ENCODE peak calls at places on chromosomes 13 and 19, in four cellular contexts. One of them, this sample, is unnamed.

GRCh38 chr13:78732445-78733017 is 73.6 kb upstream of the OBI1 start:
- DNase-seq in A549: no peak
- DNase-seq in esophagus muscularis mucosa: no peak
- DNase-seq in tibial nerve: no peak
- DNase-seq in this sample: no peak

GRCh38 chr13:30346159-30346788 is 38.9 kb upstream of the KATNAL1 start:
- DNase-seq in A549: no peak
- DNase-seq in esophagus muscularis mucosa: no peak
- DNase-seq in tibial nerve: no peak
- DNase-seq in this sample: peak; percentile 59

GRCh38 chr19:34366670-34367423 is 1.9 kb downstream of the GPI start:
- DNase-seq in A549: no peak
- DNase-seq in esophagus muscularis mucosa: no peak
- DNase-seq in tibial nerve: no peak
- DNase-seq in this sample: no peak

GRCh38 chr13:20118268-20119140 is 42.3 kb downstream of the GJA3 start:
- DNase-seq in A549: peak; percentile 21
- DNase-seq in esophagus muscularis mucosa: no peak
- DNase-seq in tibial nerve: no peak
- DNase-seq in this sample: peak; percentile 74

GRCh38 chr19:55384576-55385235 is 614 bp upstream of the TMEM238 start:
- DNase-seq in A549: no peak
- DNase-seq in esophagus muscularis mucosa: no peak
- DNase-seq in tibial nerve: no peak
- DNase-seq in this sample: no peak

GRCh38 chr19:23415561-23416191 is 20.4 kb upstream of the ZNF91 start:
- DNase-seq in A549: no peak
- DNase-seq in esophagus muscularis mucosa: no peak
- DNase-seq in tibial nerve: no peak
- DNase-seq in this sample: no peak

GRCh38 chr19:10137751-10138682 is 18.3 kb upstream of the EIF3G start:
- DNase-seq in A549: no peak
- DNase-seq in esophagus muscularis mucosa: no peak
- DNase-seq in tibial nerve: no peak
- DNase-seq in this sample: no peak

GRCh38 chr13:110971486-110971885 is 56.6 kb upstream of the ANKRD10 start:
- DNase-seq in A549: no peak
- DNase-seq in esophagus muscularis mucosa: no peak
- DNase-seq in tibial nerve: no peak
- DNase-seq in this sample: peak; percentile 40

DNA sequence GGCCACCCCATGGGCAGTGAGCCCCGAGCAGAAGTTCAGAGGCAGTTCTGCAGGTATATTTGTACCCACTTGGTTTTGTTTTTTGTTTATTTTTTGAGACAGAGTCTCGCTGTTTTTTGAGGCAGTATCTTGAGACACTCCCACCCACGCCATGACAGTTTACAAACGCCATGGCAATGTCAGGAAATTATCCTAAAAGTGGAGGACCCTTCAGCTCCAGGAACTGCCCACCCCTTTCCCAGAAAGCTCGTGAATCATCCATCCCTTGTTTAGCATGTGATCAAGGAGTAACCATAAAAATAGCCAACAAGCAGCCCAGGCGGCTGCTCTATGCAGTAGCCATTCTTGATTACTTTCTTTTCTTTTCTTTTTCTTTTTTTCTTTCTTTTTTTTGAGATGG is 41.0 kb downstream of the CELF5 start:
- DNase-seq in A549: no peak
- DNase-seq in esophagus muscularis mucosa: no peak
- DNase-seq in tibial nerve: no peak
- DNase-seq in this sample: no peak
- TF ChIP-seq EP300 in A549: no peak
- TF ChIP-seq EP300 in esophagus muscularis mucosa: no peak
- TF ChIP-seq EP300 in tibial nerve: no peak
- TF ChIP-seq EP300 in this sample: no peak

GRCh38 chr19:38555200-38555599 is 62.6 kb downstream of the MAP4K1 start:
- DNase-seq in A549: no peak
- DNase-seq in esophagus muscularis mucosa: no peak
- DNase-seq in tibial nerve: no peak
- DNase-seq in this sample: no peak

GRCh38 chr19:38554676-38555141 is 63.0 kb downstream of the MAP4K1 start:
- DNase-seq in A549: no peak
- DNase-seq in esophagus muscularis mucosa: no peak
- DNase-seq in tibial nerve: no peak
- DNase-seq in this sample: no peak

GRCh38 chr19:38549061-38549460 is 68.7 kb downstream of the MAP4K1 start:
- DNase-seq in A549: no peak
- DNase-seq in esophagus muscularis mucosa: no peak
- DNase-seq in tibial nerve: no peak
- DNase-seq in this sample: no peak

GRCh38 chr19:38550376-38550775 is 67.4 kb downstream of the MAP4K1 start:
- DNase-seq in A549: no peak
- DNase-seq in esophagus muscularis mucosa: no peak
- DNase-seq in tibial nerve: no peak
- DNase-seq in this sample: no peak

DNA sequence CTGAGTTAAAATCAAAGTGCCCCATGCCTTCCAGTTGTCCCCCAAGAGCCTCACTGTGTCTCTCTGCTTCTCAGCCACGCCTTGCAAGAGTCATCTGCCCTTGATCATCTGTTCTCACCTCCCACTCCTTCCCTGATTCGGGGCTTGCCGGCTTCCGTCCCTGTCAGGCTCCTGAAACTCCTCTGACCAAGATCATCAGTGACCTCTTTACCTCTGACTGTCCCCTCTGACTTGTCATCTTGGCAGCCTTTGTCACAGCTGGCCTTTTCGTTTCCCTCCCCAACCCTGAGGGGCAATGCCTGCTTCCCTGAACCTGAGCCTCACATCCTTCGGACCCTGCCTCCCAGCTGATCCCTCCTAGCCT is 66.3 kb downstream of the MAP4K1 start:
- DNase-seq in A549: no peak
- DNase-seq in esophagus muscularis mucosa: no peak
- DNase-seq in tibial nerve: no peak
- DNase-seq in this sample: no peak
- TF ChIP-seq POLR2A in A549: no peak
- TF ChIP-seq POLR2A in esophagus muscularis mucosa: no peak
- TF ChIP-seq POLR2A in tibial nerve: no peak
- TF ChIP-seq POLR2A in this sample: no peak

DNA sequence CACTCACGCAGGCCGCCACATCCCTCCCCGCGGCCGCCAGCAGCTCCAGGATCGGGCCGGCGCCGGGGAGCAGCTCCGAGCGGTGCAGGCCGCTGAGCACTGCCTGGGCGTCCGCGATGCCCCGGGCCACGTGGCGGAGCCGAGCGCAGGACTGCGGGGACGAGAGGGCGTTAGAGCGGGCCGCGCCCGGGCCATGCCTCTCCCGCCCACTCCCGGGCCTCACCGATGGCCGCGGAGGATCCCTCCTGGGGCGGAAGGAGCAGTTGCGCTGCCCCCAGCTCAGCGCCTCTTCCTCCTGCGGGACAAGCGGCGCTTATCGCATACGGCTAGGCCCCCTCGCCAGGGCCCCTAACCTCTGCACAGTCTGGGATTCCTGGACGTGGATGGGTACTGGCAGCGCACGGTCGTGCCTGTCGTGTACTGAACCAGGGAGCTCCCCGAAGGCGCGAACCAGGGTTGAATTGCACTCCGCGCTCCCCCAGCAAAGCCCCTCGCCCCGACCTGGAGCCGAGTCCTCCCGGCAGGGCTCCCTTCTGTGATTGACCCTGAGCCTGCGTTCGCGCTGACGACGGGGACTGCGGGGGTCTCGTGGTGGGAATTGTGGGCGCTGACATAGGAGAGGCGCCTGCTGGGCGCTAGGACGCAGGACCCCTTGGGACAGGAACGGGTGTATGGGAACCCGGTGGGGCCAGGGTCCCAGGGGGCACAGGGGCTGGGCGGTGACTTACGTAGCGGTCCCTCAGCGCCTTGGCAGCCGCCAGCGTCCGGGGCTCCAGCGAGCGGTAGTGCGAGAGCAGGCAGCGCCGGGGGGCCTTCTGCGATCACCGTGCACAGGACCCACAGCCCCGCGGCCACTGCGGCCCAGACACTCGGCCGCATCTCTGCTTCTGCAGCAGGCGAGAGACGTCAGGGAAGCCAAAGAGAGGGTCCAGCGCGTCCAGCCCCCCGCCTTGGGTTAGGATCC is 673 bp downstream of the IFNL4 start:
- DNase-seq in A549: no peak
- DNase-seq in esophagus muscularis mucosa: no peak
- DNase-seq in tibial nerve: no peak
- DNase-seq in this sample: no peak
- H3K4me3 ChIP-seq in A549: no peak overlapping the region
- H3K4me3 ChIP-seq in esophagus muscularis mucosa: peak overlapping the region; percentile 23
- H3K4me3 ChIP-seq in tibial nerve: no peak overlapping the region
- H3K4me3 ChIP-seq in this sample: peak overlapping the region; percentile 41

DNA sequence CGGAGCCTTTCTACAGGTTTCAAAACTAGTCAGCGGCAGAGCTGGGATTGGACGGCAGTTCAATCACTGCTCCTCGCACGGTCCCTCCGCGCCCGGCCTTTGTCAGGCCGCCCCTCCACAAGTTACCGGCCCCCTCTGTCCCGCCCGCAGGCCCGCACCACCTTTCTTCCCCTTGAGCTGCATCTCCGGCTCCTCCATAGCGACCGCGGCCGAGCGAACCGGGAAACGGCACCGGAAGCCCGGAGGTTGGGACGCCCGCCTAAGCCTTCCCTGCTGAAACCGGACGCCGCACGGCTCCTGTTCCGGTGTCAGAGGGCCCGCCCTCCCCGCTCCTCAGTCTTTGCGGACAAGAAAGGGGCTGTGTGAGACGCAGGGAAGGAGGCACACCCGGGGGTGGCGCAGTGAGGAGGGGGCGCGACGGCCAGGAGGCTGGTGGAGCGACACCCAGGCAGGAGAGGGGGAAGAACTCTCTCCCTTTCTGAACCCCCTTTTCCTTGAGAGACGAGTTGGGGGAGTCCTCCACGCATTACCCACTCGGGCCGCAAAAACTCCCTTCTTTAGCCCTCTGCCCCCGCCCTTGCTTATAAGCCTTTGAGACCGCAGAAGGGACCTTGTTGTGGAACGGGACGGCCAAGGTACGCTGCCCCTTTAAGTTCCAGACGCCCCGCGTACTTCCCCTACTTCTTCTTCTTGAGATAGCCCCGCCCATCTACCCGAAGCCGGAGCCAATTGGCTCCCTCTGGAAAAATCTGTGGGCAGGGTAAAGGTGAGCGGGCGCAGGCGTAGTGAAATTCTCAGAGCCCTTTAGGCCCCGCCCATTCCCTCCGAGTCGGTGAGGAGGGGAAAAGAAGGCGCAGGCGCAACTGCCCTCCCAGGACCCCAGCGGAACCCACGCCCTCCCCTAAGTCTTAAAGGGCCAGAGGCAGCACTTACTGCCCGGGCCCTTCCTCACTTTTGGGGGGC is at the start of the genes BORCS8 and RFXANK:
- DNase-seq in A549: peak; percentile 82
- DNase-seq in esophagus muscularis mucosa: peak; percentile 99
- DNase-seq in tibial nerve: peak; percentile 99
- DNase-seq in this sample: peak; percentile 100
- TF ChIP-seq EP300 in A549: no peak
- TF ChIP-seq EP300 in esophagus muscularis mucosa: no peak
- TF ChIP-seq EP300 in tibial nerve: peak; percentile 78
- TF ChIP-seq EP300 in this sample: no peak

DNA sequence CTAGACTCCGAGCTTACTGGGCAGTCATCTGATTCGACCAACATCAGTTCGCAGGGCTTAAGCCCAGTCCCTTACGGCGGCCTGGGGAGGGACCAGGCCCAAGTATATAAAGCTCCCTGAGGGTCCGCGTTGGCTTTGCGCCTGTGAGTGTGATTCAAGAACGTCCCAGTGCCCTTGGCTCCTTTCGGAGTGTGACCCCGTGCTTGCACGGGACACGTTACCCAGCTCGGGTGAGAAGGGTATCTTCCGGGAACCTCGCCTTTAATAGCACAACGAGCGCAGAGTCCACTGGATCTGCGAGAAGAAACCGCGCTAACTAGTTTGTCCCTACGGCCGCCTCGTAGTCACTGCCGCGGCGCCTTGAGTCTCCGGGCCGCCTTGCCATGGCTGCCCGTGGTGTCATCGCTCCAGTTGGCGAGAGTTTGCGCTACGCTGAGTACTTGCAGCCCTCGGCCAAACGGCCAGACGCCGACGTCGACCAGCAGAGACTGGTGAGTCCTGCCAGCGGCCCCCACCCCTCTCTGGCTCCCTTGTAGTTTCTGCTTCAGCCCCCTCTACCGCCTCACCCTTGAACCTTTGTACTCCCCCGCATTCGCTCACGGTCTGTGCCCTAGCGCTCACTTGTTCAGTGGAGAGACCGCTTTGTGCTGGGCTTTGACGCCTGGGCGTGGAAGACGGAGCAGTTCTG is at the start of gene DNAJC15:
- DNase-seq in A549: no peak
- DNase-seq in esophagus muscularis mucosa: peak; percentile 94
- DNase-seq in tibial nerve: peak; percentile 49
- DNase-seq in this sample: peak; percentile 78
- TF ChIP-seq POLR2A in A549: no peak
- TF ChIP-seq POLR2A in esophagus muscularis mucosa: no peak
- TF ChIP-seq POLR2A in tibial nerve: no peak
- TF ChIP-seq POLR2A in this sample: no peak